ENCODE peak calls at places on chromosomes 5 and 9, in five cellular contexts. X is stimulated activated CD4-positive, alpha-beta T cell treated with anti-CD3 and anti-CD28 coated beads, TNF-alpha, amount 100 ng/mL, for 24 hours; T is A549; E is cardiac fibroblast; K is IMR-90. P is an unnamed sample.

GRCh38 chr9:21902112-21902511 is 92.1 kb downstream of the CDKN2A start:
- DNase-seq in X (no peak), T (no peak), E (no peak), K (peak; percentile 25), P (no peak)

GRCh38 chr5:139395844-139396640 is 1.1 kb upstream of the PROB1 start:
- DNase-seq in X (no peak), T (no peak), E (peak; percentile 36), K (no peak), P (no peak)

GRCh38 chr5:126988021-126988569 is 42.3 kb downstream of the MARCHF3 start:
- DNase-seq in X (peak; percentile 5), T (no peak), E (no peak), K (no peak), P (no peak)

GRCh38 chr5:109989994-109990722 is 300.4 kb downstream of the MAN2A1 start:
- DNase-seq in X (no peak), T (no peak), E (no peak), K (no peak), P (no peak)

GRCh38 chr9:92600742-92601261 is 65.0 kb upstream of the ECM2 start:
- DNase-seq in X (no peak), T (no peak), E (peak; percentile 80), K (peak; percentile 74), P (peak; percentile 58)

GRCh38 chr5:142012186-142012785 is 541 bp downstream of the GNPDA1 start:
- DNase-seq in X (no peak), T (peak; percentile 71), E (peak; percentile 70), K (no peak), P (no peak)

GRCh38 chr5:120388016-120388781 is 75.9 kb upstream of the PRR16 start:
- DNase-seq in X (no peak), T (no peak), E (peak; percentile 96), K (peak; percentile 95), P (peak; percentile 97)

GRCh38 chr9:115520626-115521025 is 402.7 kb upstream of the TNC start:
- DNase-seq in X (no peak), T (no peak), E (no peak), K (no peak), P (no peak)

GRCh38 chr5:15566789-15567188 is 66.8 kb downstream of the FBXL7 start:
- DNase-seq in X (no peak), T (no peak), E (peak; percentile 36), K (no peak), P (no peak)

GRCh38 chr9:112852741-112853505 is 37.8 kb downstream of the SLC46A2 start:
- DNase-seq in X (no peak), T (no peak), E (no peak), K (no peak), P (no peak)

GRCh38 chr5:175059687-175060194 is 335.4 kb downstream of the MSX2 start:
- DNase-seq in X (no peak), T (peak; percentile 58), E (peak; percentile 2), K (peak; percentile 62), P (no peak)

GRCh38 chr9:73152953-73153352 is 1.3 kb downstream of the ANXA1 start:
- DNase-seq in X (no peak), T (no peak), E (peak; percentile 63), K (no peak), P (peak; percentile 35)

GRCh38 chr9:21903380-21903965 is 90.7 kb downstream of the CDKN2A start:
- DNase-seq in X (no peak), T (no peak), E (no peak), K (no peak), P (no peak)

GRCh38 chr9:33185406-33185805 is 18.3 kb upstream of the B4GALT1 start:
- DNase-seq in X (no peak), T (no peak), E (no peak), K (no peak), P (no peak)

GRCh38 chr9:71822455-71822854 is 54.1 kb upstream of the CEMIP2 start:
- DNase-seq in X (no peak), T (no peak), E (no peak), K (no peak), P (peak; percentile 57)

GRCh38 chr5:14257995-14258403 is 114.9 kb downstream of the TRIO start:
- DNase-seq in X (no peak), T (no peak), E (no peak), K (no peak), P (no peak)

GRCh38 chr9:87179556-87180340 is 232.4 kb upstream of the GAS1 start:
- DNase-seq in X (no peak), T (no peak), E (no peak), K (no peak), P (peak; percentile 73)

GRCh38 chr5:78504726-78505431 is 143.7 kb downstream of the LHFPL2 start:
- DNase-seq in X (no peak), T (peak; percentile 47), E (peak; percentile 100), K (peak; percentile 100), P (peak; percentile 90)

GRCh38 chr5:99105216-99105615 is 176.4 kb upstream of the CHD1 start:
- DNase-seq in X (no peak), T (no peak), E (peak; percentile 13), K (no peak), P (no peak)

GRCh38 chr9:77750284-77750683 is 102.2 kb upstream of the GNA14 start:
- DNase-seq in X (no peak), T (no peak), E (peak; percentile 71), K (peak; percentile 60), P (no peak)

GRCh38 chr9:89750117-89750551 is 145.3 kb downstream of the GADD45G start:
- DNase-seq in X (no peak), T (no peak), E (no peak), K (no peak), P (no peak)

GRCh38 chr9:14347408-14348224 is 33.7 kb upstream of the NFIB start:
- DNase-seq in X (no peak), T (peak; percentile 68), E (peak; percentile 62), K (no peak), P (no peak)

GRCh38 chr5:103780794-103781193 is 218.2 kb upstream of the NUDT12 start:
- DNase-seq in X (no peak), T (no peak), E (no peak), K (no peak), P (peak; percentile 66)

GRCh38 chr5:170387775-170388174 is 1.4 kb downstream of the KCNMB1 start:
- DNase-seq in X (no peak), T (no peak), E (no peak), K (no peak), P (no peak)

GRCh38 chr5:1594336-1595106 is 70.8 kb upstream of the LPCAT1 start:
- DNase-seq in X (peak; percentile 48), T (peak; percentile 79), E (peak; percentile 38), K (no peak), P (peak; percentile 18)

GRCh38 chr9:72557549-72557948 is 36.1 kb downstream of the TMC1 start:
- DNase-seq in X (peak; percentile 49), T (peak; percentile 98), E (peak; percentile 94), K (peak; percentile 97), P (peak; percentile 93)

GRCh38 chr5:465591-466403 is 22.8 kb downstream of the EXOC3 start:
- DNase-seq in X (no peak), T (no peak), E (no peak), K (no peak), P (no peak)

GRCh38 chr9:21993007-21993406 is 1.2 kb downstream of the CDKN2A start:
- DNase-seq in X (no peak), T (no peak), E (no peak), K (no peak), P (no peak)

P was measured in amniotic epithelial cell.